ENCODE peak calls at places on chromosomes 5 and 9, in seven cellular contexts. E is stimulated activated CD4-positive, alpha-beta T cell treated with anti-CD3 and anti-CD28 coated beads, Interleukin-1b, Interleukin-23, amount 100 ng/mL, for 4 hours; W is SK-N-DZ; R is substantia nigra; P is activated effector memory CD4-positive, alpha-beta T cell treated with Interleukin-2 at 50 U/mL for 16 hours; D is lung; V is anterior cingulate cortex. N is an unnamed sample.

GRCh38 chr5:149172261-149172660 is 31.0 kb downstream of the ABLIM3 start:
- DNase-seq in E (no peak), W (no peak), R (no peak), P (no peak), D (no peak), V (no peak), N (no peak)

GRCh38 chr9:121369595-121370265 is at the start of gene STOM:
- DNase-seq in E (no peak), W (no peak), R (peak; percentile 76), P (peak; percentile 70), D (peak; percentile 86), V (no peak), N (peak; percentile 76)

GRCh38 chr5:177389368-177390169 is 5.3 kb downstream of the SLC34A1 start:
- DNase-seq in E (no peak), W (no peak), R (no peak), P (peak; percentile 55), D (no peak), V (no peak), N (no peak)

GRCh38 chr9:89803403-89803802 is 198.6 kb downstream of the GADD45G start:
- DNase-seq in E (no peak), W (no peak), R (no peak), P (no peak), D (no peak), V (no peak), N (no peak)

GRCh38 chr9:34866614-34867013 is 91.5 kb upstream of the PHF24 start:
- DNase-seq in E (no peak), W (no peak), R (no peak), P (no peak), D (no peak), V (no peak), N (no peak)

GRCh38 chr9:77764894-77765780 is 117.0 kb upstream of the GNA14 start:
- DNase-seq in E (no peak), W (no peak), R (no peak), P (no peak), D (no peak), V (no peak), N (no peak)

GRCh38 chr9:84371737-84372136 is 31.2 kb upstream of the SLC28A3 start:
- DNase-seq in E (no peak), W (no peak), R (no peak), P (no peak), D (peak; percentile 54), V (no peak), N (no peak)

GRCh38 chr9:27818348-27818747 is 245.1 kb upstream of the C9orf72 start:
- DNase-seq in E (no peak), W (peak; percentile 63), R (no peak), P (no peak), D (no peak), V (no peak), N (no peak)

GRCh38 chr5:98206566-98206965 is 566.9 kb upstream of the RGMB start:
- DNase-seq in E (no peak), W (no peak), R (no peak), P (no peak), D (no peak), V (no peak), N (no peak)

GRCh38 chr5:150309101-150309897 is 6.6 kb upstream of the ARSI start:
- DNase-seq in E (no peak), W (peak; percentile 82), R (no peak), P (no peak), D (no peak), V (peak; percentile 26), N (no peak)

GRCh38 chr5:151092750-151093149 is 11.9 kb upstream of the TNIP1 start:
- DNase-seq in E (no peak), W (no peak), R (no peak), P (no peak), D (peak; percentile 48), V (no peak), N (no peak)

GRCh38 chr9:120402741-120403542 is 177.0 kb downstream of the CDK5RAP2 start:
- DNase-seq in E (no peak), W (no peak), R (no peak), P (no peak), D (no peak), V (no peak), N (no peak)

GRCh38 chr5:151107084-151107483 is 26.2 kb upstream of the TNIP1 start:
- DNase-seq in E (no peak), W (no peak), R (no peak), P (no peak), D (no peak), V (no peak), N (no peak)

GRCh38 chr9:96169901-96170300 is 132.1 kb downstream of the HSD17B3 start:
- DNase-seq in E (no peak), W (no peak), R (no peak), P (no peak), D (no peak), V (no peak), N (no peak)

GRCh38 chr5:176334031-176334770 is 27.4 kb downstream of the KIAA1191 start:
- DNase-seq in E (no peak), W (no peak), R (no peak), P (no peak), D (no peak), V (no peak), N (no peak)

GRCh38 chr5:115377468-115378217 is 81.2 kb upstream of the CCDC112 start:
- DNase-seq in E (no peak), W (no peak), R (no peak), P (no peak), D (no peak), V (no peak), N (no peak)

GRCh38 chr5:26833596-26833995 is 204.8 kb downstream of the CDH9 start:
- DNase-seq in E (no peak), W (no peak), R (no peak), P (no peak), D (no peak), V (no peak), N (no peak)

GRCh38 chr5:177473461-177473991 is at the start of gene DBN1:
- DNase-seq in E (no peak), W (no peak), R (no peak), P (no peak), D (no peak), V (no peak), N (no peak)

GRCh38 chr5:94524841-94525697 is 93.3 kb downstream of the KIAA0825 start:
- DNase-seq in E (peak; percentile 4), W (peak; percentile 56), R (no peak), P (no peak), D (no peak), V (no peak), N (no peak)

GRCh38 chr5:168765220-168766037 is 186.3 kb upstream of the PANK3 start:
- DNase-seq in E (no peak), W (peak; percentile 75), R (no peak), P (no peak), D (no peak), V (no peak), N (no peak)

GRCh38 chr9:92097997-92098482 is 17.2 kb downstream of the SPTLC1 start:
- DNase-seq in E (peak; percentile 52), W (no peak), R (peak; percentile 55), P (peak; percentile 12), D (peak; percentile 57), V (peak; percentile 70), N (no peak)

GRCh38 chr5:149060325-149060724 is 2.5 kb downstream of the SH3TC2 start:
- DNase-seq in E (no peak), W (no peak), R (no peak), P (no peak), D (no peak), V (no peak), N (no peak)

GRCh38 chr9:133714606-133715294 is 23.4 kb downstream of the SARDH start:
- DNase-seq in E (no peak), W (peak; percentile 17), R (no peak), P (no peak), D (no peak), V (no peak), N (no peak)

GRCh38 chr9:20781086-20781485 is 97.0 kb downstream of the FOCAD start:
- DNase-seq in E (no peak), W (no peak), R (no peak), P (no peak), D (no peak), V (no peak), N (no peak)

GRCh38 chr9:34507966-34508365 is 14.8 kb downstream of the ENHO start:
- DNase-seq in E (no peak), W (no peak), R (no peak), P (no peak), D (no peak), V (no peak), N (no peak)

GRCh38 chr5:34464820-34465219 is 191.3 kb upstream of the RAI14 start:
- DNase-seq in E (no peak), W (no peak), R (no peak), P (no peak), D (no peak), V (no peak), N (no peak)

GRCh38 chr9:104808030-104808614 is 44.2 kb downstream of the NIPSNAP3B start:
- DNase-seq in E (no peak), W (no peak), R (peak; percentile 44), P (no peak), D (no peak), V (peak; percentile 27), N (no peak)

N was measured in type B pancreatic cell.